ENCODE peak calls at places on chromosomes 7 and 10, in eight cellular contexts. E, O, B, R, P, X, U and Y are unnamed samples.
A peak's percentile ranks its signal among the peaks of the same experiment; 100 is the strongest.

GRCh38 chr7:37987732-37988131 is 67.3 kb downstream of the EPDR1 start:
- DNase-seq in E (no peak), O (no peak), B (no peak), R (no peak), P (no peak), X (no peak), U (no peak), Y (no peak)

GRCh38 chr7:47217570-47218360 is 364.1 kb downstream of the TNS3 start:
- DNase-seq in E (no peak), O (no peak), B (no peak), R (no peak), P (no peak), X (no peak), U (no peak), Y (no peak)

GRCh38 chr7:156993021-156993924 is 17.2 kb downstream of the MNX1 start:
- DNase-seq in E (peak; percentile 50), O (no peak), B (no peak), R (no peak), P (peak; percentile 95), X (no peak), U (no peak), Y (no peak)

GRCh38 chr10:123464428-123465323 is 201.5 kb upstream of the GPR26 start:
- DNase-seq in E (no peak), O (no peak), B (no peak), R (no peak), P (no peak), X (no peak), U (no peak), Y (no peak)

GRCh38 chr10:71461917-71462641 is 65.4 kb downstream of the CDH23 start:
- DNase-seq in E (no peak), O (no peak), B (no peak), R (no peak), P (peak; percentile 79), X (no peak), U (no peak), Y (no peak)

GRCh38 chr7:20624666-20625385 is 9.4 kb downstream of the ABCB5 start:
- DNase-seq in E (no peak), O (no peak), B (no peak), R (no peak), P (peak; percentile 67), X (no peak), U (no peak), Y (no peak)

GRCh38 chr7:22688034-22688433 is 39.0 kb upstream of the IL6 start:
- DNase-seq in E (peak; percentile 44), O (no peak), B (no peak), R (no peak), P (no peak), X (no peak), U (no peak), Y (peak; percentile 65)

GRCh38 chr7:46630031-46630430 is 709.0 kb upstream of the IGFBP3 start:
- DNase-seq in E (peak; percentile 8), O (no peak), B (no peak), R (no peak), P (no peak), X (no peak), U (no peak), Y (peak; percentile 39)

GRCh38 chr10:13527864-13528137 is 1.0 kb downstream of the BEND7 start:
- DNase-seq in E (no peak), O (no peak), B (no peak), R (no peak), P (peak; percentile 57), X (no peak), U (no peak), Y (no peak)

GRCh38 chr7:71517940-71518339 is 386.0 kb downstream of the GALNT17 start:
- DNase-seq in E (no peak), O (no peak), B (no peak), R (no peak), P (no peak), X (no peak), U (no peak), Y (no peak)

GRCh38 chr7:159033956-159034938 is 110.4 kb downstream of the VIPR2 start:
- DNase-seq in E (no peak), O (no peak), B (no peak), R (no peak), P (no peak), X (no peak), U (no peak), Y (no peak)

GRCh38 chr10:828191-828590 is 103.3 kb downstream of the LARP4B start:
- DNase-seq in E (no peak), O (no peak), B (no peak), R (no peak), P (no peak), X (no peak), U (no peak), Y (no peak)

GRCh38 chr10:23291551-23292334 is 52.9 kb downstream of the C10orf67 start:
- DNase-seq in E (no peak), O (no peak), B (no peak), R (no peak), P (peak; percentile 3), X (no peak), U (no peak), Y (no peak)

GRCh38 chr7:41383596-41383995 is 319.3 kb downstream of the INHBA start:
- DNase-seq in E (no peak), O (no peak), B (no peak), R (no peak), P (no peak), X (no peak), U (no peak), Y (no peak)

GRCh38 chr7:36303202-36304098 is 86.2 kb upstream of the ANLN start:
- DNase-seq in E (peak; percentile 94), O (no peak), B (peak; percentile 97), R (peak; percentile 71), P (peak; percentile 93), X (no peak), U (no peak), Y (peak; percentile 88)

GRCh38 chr10:95315509-95315908 is 24.7 kb upstream of the PDLIM1 start:
- DNase-seq in E (no peak), O (no peak), B (no peak), R (no peak), P (no peak), X (no peak), U (no peak), Y (no peak)

GRCh38 chr7:29115753-29116152 is 30.6 kb downstream of the CPVL start:
- DNase-seq in E (no peak), O (no peak), B (no peak), R (no peak), P (no peak), X (no peak), U (no peak), Y (no peak)